ENCODE peak calls at places on chromosomes 13 and 19, in six cellular contexts. One of them, this sample, is unnamed.
A peak's percentile ranks its signal among the peaks of the same experiment; 100 is the strongest.

GRCh38 chr19:41872775-41873647 is 4.1 kb upstream of the CD79A start:
- DNase-seq in prostate gland: peak; percentile 75
- DNase-seq in esophagus squamous epithelium: no peak
- DNase-seq in stimulated activated CD8-positive, alpha-beta memory T cell treated with anti-CD3 and anti-CD28 coated beads, Interleukin-12 subunit alpha, Interleukin-12 subunit beta, amount 100 ng/mL, for 1 hour: peak; percentile 52
- DNase-seq in amygdala: no peak
- DNase-seq in GM20000: no peak
- DNase-seq in this sample: no peak

GRCh38 chr13:98556968-98557591 is 19.8 kb downstream of the STK24 start:
- DNase-seq in prostate gland: no peak
- DNase-seq in esophagus squamous epithelium: no peak
- DNase-seq in stimulated activated CD8-positive, alpha-beta memory T cell treated with anti-CD3 and anti-CD28 coated beads, Interleukin-12 subunit alpha, Interleukin-12 subunit beta, amount 100 ng/mL, for 1 hour: no peak
- DNase-seq in amygdala: no peak
- DNase-seq in GM20000: no peak
- DNase-seq in this sample: no peak

GRCh38 chr19:42634409-42635232 is 39.9 kb upstream of the CEACAM8 start:
- DNase-seq in prostate gland: no peak
- DNase-seq in esophagus squamous epithelium: no peak
- DNase-seq in stimulated activated CD8-positive, alpha-beta memory T cell treated with anti-CD3 and anti-CD28 coated beads, Interleukin-12 subunit alpha, Interleukin-12 subunit beta, amount 100 ng/mL, for 1 hour: peak; percentile 6
- DNase-seq in amygdala: no peak
- DNase-seq in GM20000: peak; percentile 61
- DNase-seq in this sample: no peak

GRCh38 chr19:36149673-36150406 is 2.4 kb downstream of the COX7A1 start:
- DNase-seq in prostate gland: no peak
- DNase-seq in esophagus squamous epithelium: no peak
- DNase-seq in stimulated activated CD8-positive, alpha-beta memory T cell treated with anti-CD3 and anti-CD28 coated beads, Interleukin-12 subunit alpha, Interleukin-12 subunit beta, amount 100 ng/mL, for 1 hour: no peak
- DNase-seq in amygdala: no peak
- DNase-seq in GM20000: no peak
- DNase-seq in this sample: no peak

GRCh38 chr13:112840472-112841302 is 128.3 kb upstream of the MCF2L start:
- DNase-seq in prostate gland: no peak
- DNase-seq in esophagus squamous epithelium: no peak
- DNase-seq in stimulated activated CD8-positive, alpha-beta memory T cell treated with anti-CD3 and anti-CD28 coated beads, Interleukin-12 subunit alpha, Interleukin-12 subunit beta, amount 100 ng/mL, for 1 hour: no peak
- DNase-seq in amygdala: no peak
- DNase-seq in GM20000: no peak
- DNase-seq in this sample: no peak

GRCh38 chr13:19573072-19573716 is 11.9 kb upstream of the TPTE2 start:
- DNase-seq in prostate gland: no peak
- DNase-seq in esophagus squamous epithelium: no peak
- DNase-seq in stimulated activated CD8-positive, alpha-beta memory T cell treated with anti-CD3 and anti-CD28 coated beads, Interleukin-12 subunit alpha, Interleukin-12 subunit beta, amount 100 ng/mL, for 1 hour: no peak
- DNase-seq in amygdala: no peak
- DNase-seq in GM20000: no peak
- DNase-seq in this sample: no peak

GRCh38 chr13:28475916-28476725 is 18.8 kb downstream of the FLT1 start:
- DNase-seq in prostate gland: no peak
- DNase-seq in esophagus squamous epithelium: no peak
- DNase-seq in stimulated activated CD8-positive, alpha-beta memory T cell treated with anti-CD3 and anti-CD28 coated beads, Interleukin-12 subunit alpha, Interleukin-12 subunit beta, amount 100 ng/mL, for 1 hour: no peak
- DNase-seq in amygdala: no peak
- DNase-seq in GM20000: no peak
- DNase-seq in this sample: no peak

GRCh38 chr13:45195421-45195820 is 5.4 kb downstream of the KCTD4 start:
- DNase-seq in prostate gland: no peak
- DNase-seq in esophagus squamous epithelium: no peak
- DNase-seq in stimulated activated CD8-positive, alpha-beta memory T cell treated with anti-CD3 and anti-CD28 coated beads, Interleukin-12 subunit alpha, Interleukin-12 subunit beta, amount 100 ng/mL, for 1 hour: no peak
- DNase-seq in amygdala: no peak
- DNase-seq in GM20000: no peak
- DNase-seq in this sample: no peak

GRCh38 chr19:18785179-18786124 is 5.7 kb downstream of the COMP start:
- DNase-seq in prostate gland: peak; percentile 40
- DNase-seq in esophagus squamous epithelium: no peak
- DNase-seq in stimulated activated CD8-positive, alpha-beta memory T cell treated with anti-CD3 and anti-CD28 coated beads, Interleukin-12 subunit alpha, Interleukin-12 subunit beta, amount 100 ng/mL, for 1 hour: peak; percentile 39
- DNase-seq in amygdala: no peak
- DNase-seq in GM20000: peak; percentile 96
- DNase-seq in this sample: no peak

GRCh38 chr13:21511841-21512240 is 52.7 kb upstream of the ZDHHC20 start:
- DNase-seq in prostate gland: peak; percentile 24
- DNase-seq in esophagus squamous epithelium: no peak
- DNase-seq in stimulated activated CD8-positive, alpha-beta memory T cell treated with anti-CD3 and anti-CD28 coated beads, Interleukin-12 subunit alpha, Interleukin-12 subunit beta, amount 100 ng/mL, for 1 hour: no peak
- DNase-seq in amygdala: no peak
- DNase-seq in GM20000: no peak
- DNase-seq in this sample: no peak

GRCh38 chr13:72379581-72379980 is 347.8 kb downstream of the MZT1 start:
- DNase-seq in prostate gland: no peak
- DNase-seq in esophagus squamous epithelium: no peak
- DNase-seq in stimulated activated CD8-positive, alpha-beta memory T cell treated with anti-CD3 and anti-CD28 coated beads, Interleukin-12 subunit alpha, Interleukin-12 subunit beta, amount 100 ng/mL, for 1 hour: no peak
- DNase-seq in amygdala: no peak
- DNase-seq in GM20000: no peak
- DNase-seq in this sample: no peak

GRCh38 chr13:49584771-49585182 is 581 bp downstream of the RCBTB1 start:
- DNase-seq in prostate gland: no peak
- DNase-seq in esophagus squamous epithelium: no peak
- DNase-seq in stimulated activated CD8-positive, alpha-beta memory T cell treated with anti-CD3 and anti-CD28 coated beads, Interleukin-12 subunit alpha, Interleukin-12 subunit beta, amount 100 ng/mL, for 1 hour: no peak
- DNase-seq in amygdala: no peak
- DNase-seq in GM20000: no peak
- DNase-seq in this sample: no peak

GRCh38 chr13:93559718-93560117 is 333.1 kb downstream of the GPC6 start:
- DNase-seq in prostate gland: no peak
- DNase-seq in esophagus squamous epithelium: no peak
- DNase-seq in stimulated activated CD8-positive, alpha-beta memory T cell treated with anti-CD3 and anti-CD28 coated beads, Interleukin-12 subunit alpha, Interleukin-12 subunit beta, amount 100 ng/mL, for 1 hour: no peak
- DNase-seq in amygdala: no peak
- DNase-seq in GM20000: no peak
- DNase-seq in this sample: no peak

GRCh38 chr19:45448887-45449299 is 18.9 kb upstream of the FOSB start:
- DNase-seq in prostate gland: no peak
- DNase-seq in esophagus squamous epithelium: no peak
- DNase-seq in stimulated activated CD8-positive, alpha-beta memory T cell treated with anti-CD3 and anti-CD28 coated beads, Interleukin-12 subunit alpha, Interleukin-12 subunit beta, amount 100 ng/mL, for 1 hour: no peak
- DNase-seq in amygdala: no peak
- DNase-seq in GM20000: no peak
- DNase-seq in this sample: no peak

GRCh38 chr19:2613507-2614295 is 88.8 kb downstream of the GNG7 start:
- DNase-seq in prostate gland: no peak
- DNase-seq in esophagus squamous epithelium: no peak
- DNase-seq in stimulated activated CD8-positive, alpha-beta memory T cell treated with anti-CD3 and anti-CD28 coated beads, Interleukin-12 subunit alpha, Interleukin-12 subunit beta, amount 100 ng/mL, for 1 hour: peak; percentile 37
- DNase-seq in amygdala: no peak
- DNase-seq in GM20000: peak; percentile 59
- DNase-seq in this sample: no peak

GRCh38 chr13:96090240-96091101 is 564 bp downstream of the HS6ST3 start:
- DNase-seq in prostate gland: no peak
- DNase-seq in esophagus squamous epithelium: no peak
- DNase-seq in stimulated activated CD8-positive, alpha-beta memory T cell treated with anti-CD3 and anti-CD28 coated beads, Interleukin-12 subunit alpha, Interleukin-12 subunit beta, amount 100 ng/mL, for 1 hour: no peak
- DNase-seq in amygdala: no peak
- DNase-seq in GM20000: peak; percentile 73
- DNase-seq in this sample: no peak

GRCh38 chr19:4066176-4066606 is 508 bp downstream of the ZBTB7A start:
- DNase-seq in prostate gland: peak; percentile 47
- DNase-seq in esophagus squamous epithelium: no peak
- DNase-seq in stimulated activated CD8-positive, alpha-beta memory T cell treated with anti-CD3 and anti-CD28 coated beads, Interleukin-12 subunit alpha, Interleukin-12 subunit beta, amount 100 ng/mL, for 1 hour: no peak
- DNase-seq in amygdala: no peak
- DNase-seq in GM20000: no peak
- DNase-seq in this sample: no peak

GRCh38 chr19:47284324-47284899 is 9.7 kb downstream of the INAFM1 start:
- DNase-seq in prostate gland: peak; percentile 48
- DNase-seq in esophagus squamous epithelium: no peak
- DNase-seq in stimulated activated CD8-positive, alpha-beta memory T cell treated with anti-CD3 and anti-CD28 coated beads, Interleukin-12 subunit alpha, Interleukin-12 subunit beta, amount 100 ng/mL, for 1 hour: peak; percentile 26
- DNase-seq in amygdala: no peak
- DNase-seq in GM20000: no peak
- DNase-seq in this sample: no peak

GRCh38 chr13:26007261-26007765 is 44.5 kb downstream of the SHISA2 start:
- DNase-seq in prostate gland: no peak
- DNase-seq in esophagus squamous epithelium: no peak
- DNase-seq in stimulated activated CD8-positive, alpha-beta memory T cell treated with anti-CD3 and anti-CD28 coated beads, Interleukin-12 subunit alpha, Interleukin-12 subunit beta, amount 100 ng/mL, for 1 hour: no peak
- DNase-seq in amygdala: no peak
- DNase-seq in GM20000: no peak
- DNase-seq in this sample: no peak

GRCh38 chr19:48635966-48636858 is 967 bp downstream of the DBP start:
- DNase-seq in prostate gland: no peak
- DNase-seq in esophagus squamous epithelium: no peak
- DNase-seq in stimulated activated CD8-positive, alpha-beta memory T cell treated with anti-CD3 and anti-CD28 coated beads, Interleukin-12 subunit alpha, Interleukin-12 subunit beta, amount 100 ng/mL, for 1 hour: no peak
- DNase-seq in amygdala: no peak
- DNase-seq in GM20000: no peak
- DNase-seq in this sample: no peak

GRCh38 chr19:50481351-50482149 is 4.9 kb upstream of the GARIN5A start:
- DNase-seq in prostate gland: no peak
- DNase-seq in esophagus squamous epithelium: no peak
- DNase-seq in stimulated activated CD8-positive, alpha-beta memory T cell treated with anti-CD3 and anti-CD28 coated beads, Interleukin-12 subunit alpha, Interleukin-12 subunit beta, amount 100 ng/mL, for 1 hour: no peak
- DNase-seq in amygdala: no peak
- DNase-seq in GM20000: no peak
- DNase-seq in this sample: no peak